ENCODE peak calls at places on chromosomes 12 and 14, in five cellular contexts. C is adrenal gland, T is prostate gland, K is H54, Q is heart left ventricle. L is an unnamed sample.

GRCh38 chr12:127987199-127987901 is 279.6 kb upstream of the TMEM132C start:
- DNase-seq in C (peak; percentile 96), T (no peak), K (peak; percentile 51), Q (no peak), L (no peak)

GRCh38 chr12:12315838-12316237 is 34.2 kb downstream of the MANSC1 start:
- DNase-seq in C (no peak), T (no peak), K (no peak), Q (no peak), L (no peak)

GRCh38 chr12:4579305-4580097 is 17.5 kb downstream of the DYRK4 start:
- DNase-seq in C (peak; percentile 61), T (no peak), K (no peak), Q (no peak), L (no peak)

GRCh38 chr12:82555699-82556098 is 131.0 kb upstream of the TMTC2 start:
- DNase-seq in C (no peak), T (no peak), K (no peak), Q (no peak), L (no peak)

GRCh38 chr12:79844693-79845092 is 90.2 kb downstream of the PPP1R12A start:
- DNase-seq in C (no peak), T (no peak), K (peak; percentile 31), Q (no peak), L (no peak)

GRCh38 chr12:101697930-101698781 is 716 bp downstream of the CHPT1 start:
- DNase-seq in C (peak; percentile 79), T (peak; percentile 55), K (peak; percentile 42), Q (peak; percentile 52), L (peak; percentile 76)

GRCh38 chr12:108495054-108495453 is 20.0 kb upstream of the FICD start:
- DNase-seq in C (no peak), T (no peak), K (peak; percentile 56), Q (no peak), L (no peak)

GRCh38 chr14:61567838-61568571 is 127.3 kb upstream of the HIF1A start:
- DNase-seq in C (peak; percentile 50), T (no peak), K (no peak), Q (no peak), L (no peak)

GRCh38 chr12:119544780-119545625 is 48.6 kb upstream of the TMEM233 start:
- DNase-seq in C (peak; percentile 82), T (peak; percentile 67), K (peak; percentile 31), Q (peak; percentile 65), L (peak; percentile 47)

GRCh38 chr12:75756771-75757170 is 245.4 kb upstream of the KRR1 start:
- DNase-seq in C (no peak), T (no peak), K (no peak), Q (no peak), L (no peak)

GRCh38 chr14:65847065-65847847 is 434.7 kb downstream of the FUT8 start:
- DNase-seq in C (no peak), T (no peak), K (no peak), Q (no peak), L (no peak)

GRCh38 chr12:78759387-78759786 is 105.2 kb upstream of the SYT1 start:
- DNase-seq in C (no peak), T (no peak), K (no peak), Q (no peak), L (no peak)

GRCh38 chr12:51246254-51246853 is 7.7 kb downstream of the DAZAP2 start:
- DNase-seq in C (no peak), T (no peak), K (no peak), Q (no peak), L (no peak)
- TF ChIP-seq POLR2A in C (no peak), T (no peak), K (no peak), Q (no peak), L (no peak)

GRCh38 chr14:55274144-55274543 is 2.9 kb downstream of the FBXO34 start:
- DNase-seq in C (no peak), T (no peak), K (no peak), Q (no peak), L (no peak)

GRCh38 chr14:55270832-55271571 is at the start of gene FBXO34:
- DNase-seq in C (peak; percentile 100), T (peak; percentile 99), K (peak; percentile 65), Q (peak; percentile 99), L (peak; percentile 95)

GRCh38 chr14:55272415-55272786 is 1.2 kb downstream of the FBXO34 start:
- DNase-seq in C (no peak), T (no peak), K (no peak), Q (no peak), L (no peak)

GRCh38 chr14:55272922-55273321 is 1.7 kb downstream of the FBXO34 start:
- DNase-seq in C (no peak), T (no peak), K (no peak), Q (no peak), L (no peak)

GRCh38 chr14:55271572-55272414 is 572 bp downstream of the FBXO34 start:
- DNase-seq in C (peak; percentile 87), T (peak; percentile 71), K (peak; percentile 71), Q (peak; percentile 73), L (peak; percentile 83)
- TF ChIP-seq POLR2A in C (peak; percentile 75), T (peak; percentile 78), K (peak; percentile 56), Q (peak; percentile 46), L (peak; percentile 50)

GRCh38 chr14:43019826-43020225 is 1413.2 kb downstream of the LRFN5 start:
- DNase-seq in C (no peak), T (no peak), K (no peak), Q (no peak), L (no peak)
- TF ChIP-seq POLR2A in C (no peak), T (no peak), K (no peak), Q (no peak), L (no peak)

DNA sequence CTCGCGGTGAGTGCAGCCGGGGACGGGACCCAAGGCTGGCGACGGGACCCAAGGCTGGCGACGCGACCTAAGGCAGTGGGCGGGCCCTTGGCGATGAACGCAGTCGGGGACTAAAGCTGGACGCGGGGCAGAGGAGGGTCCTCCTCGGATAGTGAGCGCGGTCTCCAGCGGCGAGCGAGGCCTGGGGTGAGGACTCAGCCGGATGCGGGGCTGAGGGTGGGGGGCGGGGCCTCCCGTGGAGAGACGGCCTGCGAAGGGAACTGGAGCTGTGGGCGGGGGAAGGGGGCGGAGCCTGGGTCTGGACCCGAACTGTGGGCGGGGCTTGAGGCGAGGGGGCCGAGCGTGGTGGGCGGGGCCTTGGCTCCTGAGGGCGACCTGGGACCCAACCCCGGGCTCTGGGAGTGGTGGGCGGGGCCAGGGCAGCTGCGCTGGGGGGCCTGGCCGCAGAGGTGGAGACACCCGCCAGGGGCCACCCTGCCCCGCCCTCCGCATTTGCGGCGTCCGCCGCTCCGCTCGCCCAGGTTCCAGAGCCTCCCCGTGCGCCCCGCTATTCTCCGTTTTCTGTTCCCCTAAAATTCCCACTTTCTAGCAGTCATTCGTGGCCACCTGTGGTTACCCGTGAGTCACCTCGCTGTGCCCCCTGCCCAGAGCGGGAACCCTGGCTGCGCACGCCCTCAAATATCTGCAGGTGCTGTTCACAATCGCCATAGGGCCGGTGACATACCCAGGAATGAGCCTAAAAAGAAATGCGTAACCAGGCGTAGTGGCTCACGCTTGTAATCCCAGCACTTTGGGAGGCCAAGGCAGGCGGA is 508 bp upstream of the BRF1 start:
- DNase-seq in C (peak; percentile 99), T (peak; percentile 98), K (peak; percentile 98), Q (peak; percentile 99), L (peak; percentile 97)
- TF ChIP-seq POLR2A in C (no peak), T (no peak), K (peak; percentile 52), Q (peak; percentile 56), L (peak; percentile 49)

GRCh38 chr12:116358850-116359761 is 81.6 kb upstream of the MED13L start:
- DNase-seq in C (peak; percentile 98), T (peak; percentile 96), K (peak; percentile 80), Q (peak; percentile 93), L (peak; percentile 91)
- TF ChIP-seq POLR2A in C (no peak), T (peak; percentile 19), K (no peak), Q (no peak), L (no peak)

L was measured in gastrocnemius medialis.